ENCODE peak calls at places on chromosome 11, in four cellular contexts. J, K, M and A are unnamed samples.

GRCh38 chr11:106449756-106450155 is 372.3 kb downstream of the AASDHPPT start:
- DNase-seq in J (no peak), M (no peak), K (no peak), A (no peak)

GRCh38 chr11:102926946-102927623 is 28.4 kb downstream of the MMP13 start:
- DNase-seq in J (no peak), K (no peak), M (no peak), A (no peak)

GRCh38 chr11:38307455-38307854 is 1709.4 kb upstream of the RAG2 start:
- DNase-seq in M (no peak), J (no peak), K (no peak), A (no peak)

GRCh38 chr11:17979770-17980371 is 33.0 kb downstream of the SERGEF start:
- DNase-seq in M (no peak), J (no peak), K (peak), A (no peak)

GRCh38 chr11:9315078-9315688 is 790 bp upstream of the TMEM41B start:
- DNase-seq in K (no peak), J (no peak), M (no peak), A (no peak)

GRCh38 chr11:103433380-103433779 is 324.2 kb downstream of the DYNC2H1 start:
- DNase-seq in K (no peak), M (no peak), J (peak), A (no peak)

GRCh38 chr11:68582416-68583046 is 101.8 kb upstream of the GAL start:
- DNase-seq in J (no peak), K (no peak), M (no peak), A (no peak)

GRCh38 chr11:75639752-75640151 is 29.1 kb downstream of the MAP6 start:
- DNase-seq in M (peak), K (no peak), J (peak), A (no peak)

GRCh38 chr11:114083256-114084252 is 24.0 kb downstream of the ZBTB16 start:
- DNase-seq in J (no peak), K (no peak), M (peak), A (no peak)

GRCh38 chr11:32434387-32435151 is 770 bp downstream of the WT1 start:
- DNase-seq in M (no peak), K (no peak), J (no peak), A (no peak)

GRCh38 chr11:129286813-129287212 is 88.8 kb upstream of the BARX2 start:
- DNase-seq in M (no peak), K (no peak), J (no peak), A (no peak)

GRCh38 chr11:112776834-112777793 is 184.1 kb upstream of the NCAM1 start:
- DNase-seq in J (no peak), K (no peak), M (no peak), A (no peak)

GRCh38 chr11:6327806-6328205 is 7.5 kb upstream of the CAVIN3 start:
- DNase-seq in K (no peak), M (no peak), J (no peak), A (no peak)

GRCh38 chr11:3840870-3841425 is at the start of gene RHOG:
- DNase-seq in K (peak), M (peak), J (no peak), A (no peak)

GRCh38 chr11:13135385-13136271 is 126.5 kb downstream of the RASSF10 start:
- DNase-seq in J (peak), M (no peak), K (no peak), A (no peak)

GRCh38 chr11:61174275-61174674 is 13.0 kb upstream of the VPS37C start:
- DNase-seq in K (no peak), J (no peak), M (peak), A (no peak)

GRCh38 chr11:57310630-57311086 is 14.1 kb downstream of the TNKS1BP1 start:
- DNase-seq in J (peak), K (no peak), M (no peak), A (no peak)

GRCh38 chr11:1281974-1282365 is 27.5 kb downstream of the TOLLIP start:
- DNase-seq in J (no peak), M (no peak), K (no peak), A (no peak)

GRCh38 chr11:86380295-86380694 is 5.6 kb downstream of the CCDC81 start:
- DNase-seq in M (no peak), J (no peak), K (no peak), A (no peak)

GRCh38 chr11:29481721-29482120 is 535.1 kb downstream of the KCNA4 start:
- DNase-seq in K (no peak), M (no peak), J (no peak), A (no peak)

GRCh38 chr11:67409261-67409666 is 5.4 kb downstream of the TBC1D10C start:
- DNase-seq in K (no peak), J (no peak), M (no peak), A (no peak)

GRCh38 chr11:17498058-17498457 is 21.4 kb upstream of the ABCC8 start:
- DNase-seq in M (no peak), K (no peak), J (no peak), A (no peak)

GRCh38 chr11:112795142-112795815 is 165.9 kb upstream of the NCAM1 start:
- DNase-seq in K (no peak), J (peak), M (no peak), A (peak)

GRCh38 chr11:86537541-86538222 is 134.7 kb downstream of the ME3 start:
- DNase-seq in J (no peak), K (no peak), M (no peak), A (no peak)

GRCh38 chr11:121152764-121153163 is 51.7 kb downstream of the TECTA start:
- DNase-seq in K (no peak), J (no peak), M (no peak), A (no peak)

GRCh38 chr11:10328314-10329090 is 23.6 kb downstream of the ADM start:
- DNase-seq in K (no peak), J (peak), M (no peak), A (no peak)

GRCh38 chr11:130871616-130872015 is 44.7 kb downstream of the SNX19 start:
- DNase-seq in M (no peak), K (no peak), J (no peak), A (no peak)